ENCODE peak calls at places on chromosomes 11 and 22, in four cellular contexts. Y is HFFc6, D is NCI-H2081, C is NCI-H82. M is an unnamed sample.

GRCh38 chr11:73361953-73362776 is 14.0 kb upstream of the RELT start:
- DNase-seq in D (no peak), C (no peak), Y (no peak), M (no peak)

GRCh38 chr11:3123761-3124733 is 41.1 kb downstream of the OSBPL5 start:
- DNase-seq in Y (peak), D (no peak), C (no peak), M (no peak)

GRCh38 chr22:39254789-39255298 is 10.1 kb upstream of the PDGFB start:
- DNase-seq in C (no peak), Y (peak), D (no peak), M (no peak)

GRCh38 chr11:123585206-123585605 is 69.2 kb downstream of the SCN3B start:
- DNase-seq in C (no peak), Y (no peak), D (no peak), M (no peak)

GRCh38 chr22:25582946-25583345 is 18.5 kb downstream of the GRK3 start:
- DNase-seq in Y (no peak), C (no peak), D (no peak), M (no peak)

GRCh38 chr22:35663371-35663770 is 15.1 kb downstream of the APOL6 start:
- DNase-seq in C (no peak), Y (no peak), D (no peak), M (no peak)

GRCh38 chr22:32717337-32718240 is 83.9 kb upstream of the TIMP3 start:
- DNase-seq in Y (no peak), D (no peak), C (no peak), M (no peak)

GRCh38 chr22:46038516-46039430 is 61.8 kb upstream of the WNT7B start:
- DNase-seq in C (no peak), Y (no peak), D (no peak), M (no peak)

GRCh38 chr11:60700689-60701508 is 1.5 kb downstream of the MS4A8 start:
- DNase-seq in D (peak), Y (no peak), C (peak), M (peak)

GRCh38 chr11:4766420-4767043 is 3.2 kb downstream of the OR51F1 start:
- DNase-seq in C (no peak), D (no peak), Y (no peak), M (no peak)

GRCh38 chr11:61782841-61783240 is 9.6 kb downstream of the TMEM258 start:
- DNase-seq in Y (no peak), D (no peak), C (no peak), M (no peak)

GRCh38 chr11:796565-797299 is 1.3 kb downstream of the SLC25A22 start:
- DNase-seq in C (no peak), D (no peak), Y (no peak), M (no peak)

GRCh38 chr11:46741600-46742484 is 22.8 kb downstream of the F2 start:
- DNase-seq in C (no peak), Y (no peak), D (no peak), M (no peak)

GRCh38 chr22:42717197-42717967 is 3.3 kb downstream of the A4GALT start:
- DNase-seq in C (peak), D (no peak), Y (no peak), M (peak)

GRCh38 chr11:18225906-18226305 is 10.7 kb downstream of the SAA4 start:
- DNase-seq in C (no peak), Y (no peak), D (no peak), M (no peak)

GRCh38 chr11:109644158-109644557 is 222.2 kb downstream of the C11orf87 start:
- DNase-seq in D (peak), Y (no peak), C (peak), M (no peak)

GRCh38 chr11:235180-235997 is 753 bp downstream of the SIRT3 start:
- DNase-seq in D (no peak), Y (no peak), C (no peak), M (no peak)

GRCh38 chr22:44918166-44918924 is 91.5 kb downstream of the PHF21B start:
- DNase-seq in D (no peak), Y (no peak), C (no peak), M (no peak)

GRCh38 chr22:23205330-23205729 is 25.0 kb downstream of the BCR start:
- DNase-seq in Y (no peak), D (no peak), C (no peak), M (no peak)

GRCh38 chr22:48758021-48758561 is 1069.6 kb downstream of the BRD1 start:
- DNase-seq in Y (no peak), C (no peak), D (no peak), M (no peak)

GRCh38 chr11:64841592-64842365 is 2.7 kb downstream of the CDC42BPG start:
- DNase-seq in D (no peak), Y (no peak), C (no peak), M (no peak)

GRCh38 chr11:111911563-111912401 is at the start of gene CRYAB:
- DNase-seq in C (peak), D (no peak), Y (peak), M (no peak)